ENCODE peak calls at places on chromosomes 11 and 22, in six cellular contexts. L is H54; A is LoVo; E is KG1; W is NCI-H524; Z is stimulated activated CD8-positive, alpha-beta memory T cell treated with anti-CD3 and anti-CD28 coated beads, Interleukin-12 subunit alpha, Interleukin-12 subunit beta, amount 100 ng/mL, for 1 hour. I is an unnamed sample.
A peak's percentile ranks its signal among the peaks of the same experiment; 100 is the strongest.

GRCh38 chr22:38987171-38987895 is 5.2 kb downstream of the APOBEC3B start:
- DNase-seq in L (no peak), A (no peak), E (no peak), W (no peak), Z (no peak), I (no peak)

GRCh38 chr11:110479070-110479444 is 49.3 kb downstream of the FDX1 start:
- DNase-seq in L (no peak), A (no peak), E (peak; percentile 30), W (no peak), Z (no peak), I (peak; percentile 0)

GRCh38 chr11:69572233-69572860 is 68.6 kb upstream of the CCND1 start:
- DNase-seq in L (no peak), A (no peak), E (no peak), W (no peak), Z (no peak), I (no peak)

GRCh38 chr11:77055056-77055680 is 11.6 kb upstream of the CAPN5 start:
- DNase-seq in L (no peak), A (no peak), E (no peak), W (no peak), Z (no peak), I (no peak)

GRCh38 chr22:44200451-44200850 is 19.7 kb downstream of the PARVG start:
- DNase-seq in L (no peak), A (no peak), E (no peak), W (no peak), Z (no peak), I (no peak)

GRCh38 chr11:1148752-1149180 is 9.0 kb upstream of the MUC5AC start:
- DNase-seq in L (no peak), A (no peak), E (no peak), W (no peak), Z (no peak), I (no peak)

GRCh38 chr11:65417221-65417701 is 5.3 kb upstream of the NEAT1 start:
- DNase-seq in L (no peak), A (no peak), E (peak; percentile 54), W (no peak), Z (no peak), I (no peak)

GRCh38 chr11:134370526-134371435 is 39.0 kb downstream of the GLB1L2 start:
- DNase-seq in L (no peak), A (no peak), E (no peak), W (no peak), Z (no peak), I (no peak)

GRCh38 chr11:107508201-107508857 is 50.7 kb upstream of the CWF19L2 start:
- DNase-seq in L (no peak), A (no peak), E (no peak), W (no peak), Z (no peak), I (no peak)

GRCh38 chr22:32760396-32760795 is 41.1 kb upstream of the TIMP3 start:
- DNase-seq in L (no peak), A (no peak), E (no peak), W (no peak), Z (no peak), I (no peak)

GRCh38 chr22:24803064-24803542 is 2.9 kb upstream of the SGSM1 start:
- DNase-seq in L (peak; percentile 46), A (peak; percentile 66), E (peak; percentile 22), W (peak; percentile 40), Z (peak; percentile 33), I (peak; percentile 31)

I was measured in NCI-H1694 treated with DMSO at 0.1 percent for 48 hours.